ENCODE peak calls at places on chromosomes 12 and 14, in eight cellular contexts. Q, B, S, W, K, N, D and M are unnamed samples.
A peak's percentile ranks its signal among the peaks of the same experiment; 100 is the strongest.

GRCh38 chr14:81710232-81710845 is 176.7 kb upstream of the SEL1L start:
- DNase-seq in K (peak; percentile 52), S (peak; percentile 34), W (peak; percentile 16), B (no peak), N (peak; percentile 62), D (peak; percentile 55), Q (peak; percentile 31), M (peak; percentile 88)

GRCh38 chr12:75611041-75611440 is 99.6 kb upstream of the KRR1 start:
- DNase-seq in W (no peak), Q (no peak), B (no peak), K (peak; percentile 13), S (no peak), N (no peak), D (no peak), M (no peak)

GRCh38 chr12:109744991-109745942 is 31.6 kb downstream of the FAM222A start:
- DNase-seq in N (no peak), Q (no peak), S (no peak), D (no peak), W (no peak), K (no peak), B (peak; percentile 20), M (no peak)

GRCh38 chr12:93025145-93026103 is 96.3 kb upstream of the EEA1 start:
- DNase-seq in Q (peak; percentile 73), B (no peak), D (peak; percentile 72), S (peak; percentile 74), K (peak; percentile 40), W (peak; percentile 45), N (peak; percentile 60), M (peak; percentile 72)

GRCh38 chr14:38197001-38197760 is 10.5 kb upstream of the SSTR1 start:
- DNase-seq in D (peak; percentile 24), B (no peak), Q (peak; percentile 57), S (peak; percentile 6), N (no peak), W (no peak), K (peak; percentile 74), M (peak; percentile 90)

GRCh38 chr12:21971344-21971743 is 30.1 kb upstream of the ABCC9 start:
- DNase-seq in S (no peak), Q (no peak), K (no peak), D (no peak), B (no peak), W (no peak), N (no peak), M (peak; percentile 23)

GRCh38 chr14:38065101-38065762 is 142.5 kb upstream of the SSTR1 start:
- DNase-seq in Q (no peak), W (no peak), D (no peak), S (no peak), K (peak; percentile 66), N (no peak), B (no peak), M (peak; percentile 90)

GRCh38 chr14:95024380-95024779 is 132.9 kb downstream of the DICER1 start:
- DNase-seq in Q (no peak), N (no peak), S (no peak), K (no peak), B (no peak), W (no peak), D (no peak), M (no peak)

GRCh38 chr14:65469903-65470302 is 57.4 kb downstream of the FUT8 start:
- DNase-seq in Q (no peak), K (no peak), S (no peak), W (no peak), N (no peak), B (no peak), D (no peak), M (no peak)

GRCh38 chr12:123614531-123614930 is 12.6 kb downstream of the DDX55 start:
- DNase-seq in Q (peak; percentile 86), S (no peak), B (no peak), D (peak; percentile 67), N (no peak), K (no peak), W (no peak), M (no peak)

GRCh38 chr12:92078167-92079053 is 67.2 kb downstream of the BTG1 start:
- DNase-seq in K (no peak), S (no peak), W (peak; percentile 12), B (peak; percentile 28), Q (peak; percentile 100), D (peak; percentile 92), N (peak; percentile 53), M (no peak)

GRCh38 chr14:50599700-50600444 is 39.9 kb downstream of the ATL1 start:
- DNase-seq in K (peak; percentile 45), D (peak; percentile 86), B (no peak), S (peak; percentile 14), W (peak; percentile 38), Q (peak; percentile 63), N (peak; percentile 31), M (peak; percentile 67)

GRCh38 chr14:89283327-89284060 is 133.5 kb downstream of the FOXN3 start:
- DNase-seq in W (no peak), D (no peak), S (no peak), N (no peak), Q (no peak), K (no peak), B (no peak), M (no peak)

DNA sequence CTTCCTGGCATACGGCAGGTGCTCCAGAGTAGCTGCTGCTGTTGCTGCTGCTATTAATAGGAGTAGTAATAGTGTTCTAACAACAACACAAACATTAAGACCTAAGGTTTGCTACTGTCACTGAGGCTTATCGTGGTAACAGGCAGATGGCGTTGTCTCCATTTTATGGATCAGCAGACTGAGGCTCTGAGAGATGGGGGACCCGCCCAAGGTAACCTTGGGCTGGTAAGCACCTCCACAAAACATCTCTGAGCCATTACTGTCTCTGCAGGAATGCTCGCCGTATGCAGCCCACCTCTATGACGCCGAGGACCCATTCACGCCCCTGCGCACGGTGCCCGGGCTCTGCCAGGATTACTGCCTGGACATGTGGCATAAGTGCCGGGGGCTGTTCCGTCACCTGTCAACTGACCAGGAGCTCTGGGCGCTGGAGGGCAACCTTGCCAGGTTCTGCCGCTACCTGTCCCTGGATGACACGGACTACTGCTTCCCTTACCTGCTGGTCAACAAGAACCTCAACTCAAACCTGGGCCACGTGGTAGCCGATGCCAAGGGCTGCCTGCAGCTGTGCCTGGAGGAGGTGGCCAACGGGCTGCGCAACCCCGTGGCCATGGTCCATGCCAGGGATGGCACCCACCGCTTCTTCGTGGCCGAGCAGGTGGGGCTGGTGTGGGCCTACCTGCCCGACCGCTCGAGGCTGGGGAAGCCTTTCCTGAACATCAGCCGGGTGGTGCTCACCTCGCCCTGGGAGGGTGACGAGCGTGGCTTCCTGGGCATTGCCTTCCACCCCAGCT is 7.2 kb downstream of the HHIPL1 start:
- DNase-seq in N (no peak), K (no peak), W (no peak), Q (no peak), S (no peak), D (no peak), B (no peak), M (no peak)
- H3K4me3 ChIP-seq in N (no peak overlapping the region), K (no peak overlapping the region), W (no peak overlapping the region), Q (no peak overlapping the region), S (no peak overlapping the region), D (no peak overlapping the region), B (no peak overlapping the region), M (no peak overlapping the region)

GRCh38 chr14:98458702-98459101 is 813.3 kb downstream of the BCL11B start:
- DNase-seq in B (no peak), S (no peak), W (no peak), Q (no peak), K (no peak), D (no peak), N (no peak), M (no peak)
- H3K9me2 ChIP-seq in B (no peaks in the 10 kb centered on the region), S (no peaks in the 10 kb centered on the region), W (no peaks in the 10 kb centered on the region), Q (no peaks in the 10 kb centered on the region), K (no peaks in the 10 kb centered on the region), D (no peaks in the 10 kb centered on the region), N (no peaks in the 10 kb centered on the region), M (no peaks in the 10 kb centered on the region)

DNA sequence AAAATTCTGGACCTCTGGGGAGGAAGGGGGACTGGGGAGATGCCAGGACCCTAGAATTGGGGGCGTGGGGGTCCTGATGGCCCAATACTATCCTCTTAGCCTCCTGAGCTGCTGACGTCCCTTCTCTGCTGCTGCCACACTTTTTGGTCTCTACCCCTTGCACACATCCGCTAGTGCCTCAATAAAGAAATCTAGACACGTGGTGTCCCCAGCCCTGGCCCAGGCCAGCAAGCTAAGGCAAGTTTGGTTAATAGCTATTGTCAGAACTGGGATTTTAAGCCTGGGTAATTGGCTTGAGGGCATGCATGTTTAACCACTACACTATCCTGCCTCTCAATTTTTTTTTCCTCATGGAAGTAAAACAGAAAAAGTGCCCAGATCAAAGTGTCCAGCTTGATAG is 962 bp downstream of the OAS2 start:
- DNase-seq in Q (no peak), S (peak; percentile 42), B (no peak), K (peak; percentile 72), W (no peak), D (peak; percentile 5), N (no peak), M (no peak)
- H3K4me3 ChIP-seq in Q (peak overlapping the region; percentile 73), S (peak overlapping the region; percentile 87), B (no peak overlapping the region), K (peak overlapping the region; percentile 81), W (no peak overlapping the region), D (peak overlapping the region; percentile 64), N (no peak overlapping the region), M (peak overlapping the region; percentile 66)

DNA sequence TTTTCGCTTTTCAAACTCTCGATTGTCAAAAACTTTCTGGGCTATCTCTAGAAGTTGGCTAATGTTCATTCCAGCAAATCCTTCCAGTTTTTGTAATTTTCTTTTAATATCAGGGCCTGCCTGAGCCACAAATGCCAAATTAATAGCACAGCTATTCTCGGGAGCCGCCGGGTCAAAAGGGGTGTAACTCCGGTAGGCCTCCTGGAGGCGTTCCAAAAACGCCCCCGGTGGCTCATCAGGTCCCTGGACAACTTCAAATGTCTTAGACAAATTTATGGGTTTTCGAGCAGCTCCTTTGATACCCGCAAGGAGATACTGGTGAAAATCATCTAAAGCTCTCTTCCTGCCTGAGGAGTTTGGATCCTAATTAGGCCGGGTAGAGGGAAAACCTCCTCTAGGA is 117.9 kb upstream of the PZP start:
- DNase-seq in S (no peak), Q (no peak), N (no peak), W (no peak), B (no peak), K (no peak), D (no peak), M (no peak)
- H3K9me2 ChIP-seq in S (no peaks in the 10 kb centered on the region), Q (no peaks in the 10 kb centered on the region), N (no peaks in the 10 kb centered on the region), W (no peaks in the 10 kb centered on the region), B (no peaks in the 10 kb centered on the region), K (no peaks in the 10 kb centered on the region), D (no peaks in the 10 kb centered on the region), M (no peaks in the 10 kb centered on the region)

DNA sequence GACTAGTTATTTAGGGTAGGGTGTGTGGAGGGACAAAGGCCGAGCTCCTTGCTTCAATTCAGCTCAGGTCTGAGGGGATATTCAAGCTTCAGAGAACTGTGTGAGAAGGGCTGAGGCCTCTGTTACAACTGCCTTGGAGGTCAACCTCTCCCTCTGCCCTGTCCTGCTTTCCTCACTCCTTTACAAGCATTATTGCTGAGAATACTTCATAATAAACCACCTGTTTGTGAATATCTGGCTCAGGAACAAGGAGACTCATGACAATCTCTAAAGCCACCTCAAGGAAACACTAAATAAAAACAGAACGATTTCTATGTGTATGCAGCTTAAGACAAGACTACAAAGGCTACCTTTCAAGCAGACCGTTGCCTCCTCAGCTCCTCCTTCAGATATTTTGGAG is 21.7 kb downstream of the OTOGL start:
- DNase-seq in K (no peak), W (no peak), S (no peak), D (no peak), N (no peak), B (no peak), Q (no peak), M (no peak)
- H3K4me3 ChIP-seq in K (no peak overlapping the region), W (no peak overlapping the region), S (no peak overlapping the region), D (no peak overlapping the region), N (no peak overlapping the region), B (no peak overlapping the region), Q (no peak overlapping the region), M (no peak overlapping the region)